ENCODE peak calls at places on chromosomes 7 and 10, in nine cellular contexts. B is stomach, J is endodermal cell, X is neural progenitor cell, S is transverse colon, V is aorta, P is HCT116, Z is brain microvascular endothelial cell, Y is RWPE1. W is an unnamed sample.

GRCh38 chr7:66095010-66095409 is 19.4 kb downstream of the ASL start:
- DNase-seq in B (no peak), J (no peak), X (no peak), S (no peak), V (no peak), P (no peak), Z (no peak), Y (no peak), W (no peak)

GRCh38 chr7:132061931-132062330 is 505.5 kb upstream of the PODXL start:
- DNase-seq in B (no peak), J (no peak), X (no peak), S (no peak), V (no peak), P (no peak), Z (no peak), Y (no peak), W (no peak)

GRCh38 chr10:72735288-72735926 is 43.5 kb downstream of the MCU start:
- DNase-seq in B (no peak), J (no peak), X (no peak), S (no peak), V (no peak), P (no peak), Z (no peak), Y (no peak), W (no peak)

GRCh38 chr7:2834748-2835441 is 9.2 kb downstream of the GNA12 start:
- DNase-seq in B (no peak), J (no peak), X (no peak), S (no peak), V (no peak), P (no peak), Z (no peak), Y (peak), W (no peak)

GRCh38 chr10:7874864-7875263 is 56.6 kb downstream of the TAF3 start:
- DNase-seq in B (no peak), J (no peak), X (no peak), S (no peak), V (no peak), P (no peak), Z (no peak), Y (no peak), W (no peak)

GRCh38 chr7:44185729-44186128 is 3.5 kb downstream of the GCK start:
- DNase-seq in B (no peak), J (no peak), X (no peak), S (no peak), V (no peak), P (no peak), Z (no peak), Y (no peak), W (no peak)

GRCh38 chr10:63583397-63583796 is 62.2 kb downstream of the REEP3 start:
- DNase-seq in B (no peak), J (no peak), X (no peak), S (no peak), V (no peak), P (no peak), Z (no peak), Y (no peak), W (no peak)

GRCh38 chr10:18164093-18164492 is 23.9 kb downstream of the CACNB2 start:
- DNase-seq in B (no peak), J (no peak), X (no peak), S (no peak), V (no peak), P (no peak), Z (peak), Y (no peak), W (no peak)

GRCh38 chr10:64173826-64174225 is 652.6 kb downstream of the REEP3 start:
- DNase-seq in B (no peak), J (no peak), X (no peak), S (no peak), V (no peak), P (no peak), Z (no peak), Y (no peak), W (no peak)

GRCh38 chr7:7102906-7103305 is 79.4 kb upstream of the C1GALT1 start:
- DNase-seq in B (no peak), J (no peak), X (no peak), S (no peak), V (no peak), P (no peak), Z (no peak), Y (no peak), W (peak)

GRCh38 chr10:98029149-98030092 is 1.0 kb downstream of the CRTAC1 start:
- DNase-seq in B (no peak), J (no peak), X (peak), S (no peak), V (no peak), P (no peak), Z (no peak), Y (no peak), W (peak)

GRCh38 chr7:114922652-114923402 is 933 bp downstream of the MDFIC start:
- DNase-seq in B (peak), J (peak), X (peak), S (peak), V (peak), P (no peak), Z (peak), Y (peak), W (peak)

GRCh38 chr10:78396754-78397153 is 363.1 kb downstream of the RPS24 start:
- DNase-seq in B (no peak), J (no peak), X (no peak), S (no peak), V (no peak), P (no peak), Z (no peak), Y (no peak), W (no peak)

GRCh38 chr10:112214335-112214941 is 30.9 kb upstream of the GPAM start:
- DNase-seq in B (no peak), J (no peak), X (no peak), S (no peak), V (no peak), P (no peak), Z (no peak), Y (no peak), W (no peak)

GRCh38 chr10:114893248-114893647 is 44.7 kb upstream of the TRUB1 start:
- DNase-seq in B (no peak), J (no peak), X (no peak), S (no peak), V (no peak), P (peak), Z (no peak), Y (peak), W (no peak)

GRCh38 chr10:10816453-10816852 is 201.2 kb upstream of the CELF2 start:
- DNase-seq in B (no peak), J (no peak), X (no peak), S (no peak), V (no peak), P (no peak), Z (no peak), Y (no peak), W (no peak)

GRCh38 chr10:10817609-10818008 is 200.1 kb upstream of the CELF2 start:
- DNase-seq in B (no peak), J (no peak), X (no peak), S (no peak), V (no peak), P (no peak), Z (no peak), Y (no peak), W (no peak)

GRCh38 chr10:10821926-10822325 is 195.7 kb upstream of the CELF2 start:
- DNase-seq in B (no peak), J (no peak), X (no peak), S (no peak), V (no peak), P (no peak), Z (no peak), Y (no peak), W (no peak)

GRCh38 chr10:10818082-10818481 is 199.6 kb upstream of the CELF2 start:
- DNase-seq in B (no peak), J (no peak), X (no peak), S (no peak), V (peak), P (no peak), Z (peak), Y (no peak), W (no peak)

DNA sequence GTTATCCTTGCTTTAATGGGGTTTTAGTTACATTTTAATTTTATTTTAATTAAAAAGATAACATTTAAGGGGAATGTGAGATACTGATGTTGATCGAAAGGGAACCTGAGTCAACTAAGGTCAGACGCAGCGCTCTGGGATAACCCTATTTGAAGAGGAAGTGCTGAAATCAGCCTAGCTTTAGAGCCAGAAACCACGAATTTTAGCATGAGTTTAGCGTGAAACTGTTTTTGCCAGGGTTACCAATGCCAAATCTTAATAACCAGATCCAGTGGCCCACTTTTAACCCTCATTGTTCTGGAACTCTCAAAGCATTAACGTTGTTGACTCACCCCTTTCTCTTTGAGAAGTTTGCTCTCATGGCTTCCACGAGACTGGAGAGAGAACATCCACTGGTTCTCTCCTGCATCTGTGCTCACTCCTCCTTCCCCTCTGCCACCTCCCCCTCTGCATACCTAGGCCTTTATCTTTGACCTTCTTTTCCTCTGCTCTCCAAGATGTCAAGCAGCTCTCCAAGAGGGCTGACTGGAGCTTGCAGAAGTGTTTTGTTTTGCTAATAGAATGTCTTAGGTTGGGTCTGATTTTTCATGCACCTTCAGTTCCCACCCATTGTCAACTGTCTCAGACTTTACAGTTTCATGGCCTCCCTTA is 198.3 kb upstream of the CELF2 start:
- DNase-seq in B (no peak), J (no peak), X (no peak), S (no peak), V (no peak), P (no peak), Z (no peak), Y (no peak), W (no peak)
- H3K27ac ChIP-seq in B (no peak), J (no peak), X (no peak), S (no peak), V (peak), P (no peak), Z (no peak), Y (no peak), W (no peak)

DNA sequence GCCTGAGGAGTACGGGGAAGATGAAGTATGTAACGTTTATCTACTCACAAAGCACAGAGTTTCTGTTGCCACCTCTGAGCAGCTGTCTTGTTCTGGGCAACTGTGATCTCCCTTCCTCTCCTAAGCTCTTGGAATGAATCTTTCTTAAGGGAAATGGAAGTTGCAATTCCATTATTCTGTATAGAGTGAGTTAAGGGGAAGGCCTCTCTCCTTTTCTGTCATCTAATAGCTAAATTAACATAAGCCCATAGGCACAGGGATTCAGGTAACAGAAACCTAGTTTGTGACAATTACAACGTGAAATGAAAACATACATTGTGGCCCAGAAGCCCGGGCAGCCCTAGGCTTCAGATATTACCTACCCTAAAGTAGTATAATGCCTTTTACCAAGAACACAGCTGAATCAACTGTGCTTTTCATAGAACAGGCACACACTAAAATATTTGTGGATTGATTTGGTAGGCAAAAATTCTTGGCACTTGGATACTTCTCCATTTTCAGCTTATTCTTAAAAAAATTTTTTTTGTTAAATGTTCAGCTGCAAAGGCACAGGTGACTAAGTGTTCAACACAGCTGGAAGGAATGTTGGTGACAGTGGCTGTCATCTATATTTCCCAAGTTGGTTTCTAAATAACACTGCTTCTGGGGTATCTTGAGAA is 3.8 kb upstream of the PDCD4 start:
- DNase-seq in B (no peak), J (no peak), X (no peak), S (no peak), V (no peak), P (no peak), Z (no peak), Y (no peak), W (no peak)
- H3K27ac ChIP-seq in B (peak), J (no peak), X (no peak), S (peak), V (peak), P (no peak), Z (no peak), Y (peak), W (peak)

GRCh38 chr7:37666026-37666780 is 17.4 kb upstream of the GPR141 start:
- DNase-seq in B (no peak), J (no peak), X (no peak), S (no peak), V (no peak), P (no peak), Z (no peak), Y (peak), W (no peak)
- H3K27ac ChIP-seq in B (no peak), J (no peak), X (no peak), S (no peak), V (no peak), P (no peak), Z (no peak), Y (no peak), W (no peak)

GRCh38 chr10:124341768-124342135 is 77.0 kb downstream of the OAT start:
- DNase-seq in B (no peak), J (peak), X (no peak), S (no peak), V (no peak), P (no peak), Z (no peak), Y (no peak), W (no peak)

GRCh38 chr10:124342136-124342820 is 76.4 kb downstream of the OAT start:
- DNase-seq in B (no peak), J (peak), X (no peak), S (no peak), V (no peak), P (no peak), Z (no peak), Y (no peak), W (no peak)

GRCh38 chr10:124338276-124338915 is 80.3 kb downstream of the OAT start:
- DNase-seq in B (peak), J (no peak), X (no peak), S (no peak), V (no peak), P (no peak), Z (no peak), Y (no peak), W (no peak)

GRCh38 chr10:124339119-124339807 is 79.5 kb downstream of the OAT start:
- DNase-seq in B (peak), J (peak), X (no peak), S (no peak), V (no peak), P (no peak), Z (no peak), Y (no peak), W (no peak)

GRCh38 chr10:124339951-124340760 is 78.6 kb downstream of the OAT start:
- DNase-seq in B (peak), J (peak), X (no peak), S (no peak), V (peak), P (no peak), Z (peak), Y (no peak), W (no peak)
- H3K27ac ChIP-seq in B (no peak), J (no peak), X (no peak), S (no peak), V (peak), P (no peak), Z (peak), Y (peak), W (no peak)

GRCh38 chr7:36036590-36036989 is 116.5 kb upstream of the EEPD1 start:
- DNase-seq in B (no peak), J (no peak), X (no peak), S (no peak), V (no peak), P (no peak), Z (no peak), Y (no peak), W (no peak)
- H3K27ac ChIP-seq in B (peak), J (no peak), X (no peak), S (peak), V (peak), P (no peak), Z (peak), Y (peak), W (peak)

DNA sequence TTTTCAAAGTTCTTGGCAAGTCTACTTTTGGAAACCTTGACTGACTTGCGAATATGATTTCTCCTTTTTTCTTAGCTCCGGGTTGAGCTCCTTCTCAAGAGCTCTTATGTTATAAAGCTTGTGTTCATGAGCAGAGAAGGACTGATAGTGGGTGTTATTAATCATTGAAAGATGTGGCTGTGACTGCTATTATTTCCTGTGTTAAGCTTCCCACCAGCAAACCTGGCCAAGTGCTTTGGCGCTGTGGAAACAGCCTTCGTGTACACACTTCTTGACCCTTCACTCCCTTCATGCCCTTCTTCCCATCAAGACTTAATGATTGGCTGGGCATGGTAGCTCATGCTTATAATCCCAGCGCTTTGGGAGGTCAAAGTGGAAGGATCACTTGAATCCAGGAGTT is 98.2 kb downstream of the KIAA1217 start:
- DNase-seq in B (no peak), J (no peak), X (no peak), S (no peak), V (no peak), P (no peak), Z (no peak), Y (no peak), W (no peak)
- H3K27ac ChIP-seq in B (no peak), J (peak), X (no peak), S (no peak), V (peak), P (no peak), Z (no peak), Y (no peak), W (no peak)

GRCh38 chr7:30996883-30997282 is 33.1 kb downstream of the GHRHR start:
- DNase-seq in B (no peak), J (no peak), X (no peak), S (no peak), V (no peak), P (no peak), Z (no peak), Y (no peak), W (peak)
- H3K27ac ChIP-seq in B (no peak), J (no peak), X (no peak), S (no peak), V (no peak), P (no peak), Z (no peak), Y (no peak), W (no peak)

GRCh38 chr10:94192333-94192732 is 170.4 kb downstream of the NOC3L start:
- DNase-seq in B (no peak), J (no peak), X (no peak), S (no peak), V (no peak), P (no peak), Z (no peak), Y (no peak), W (no peak)

GRCh38 chr10:94183666-94184264 is 179.0 kb downstream of the NOC3L start:
- DNase-seq in B (no peak), J (no peak), X (no peak), S (no peak), V (no peak), P (no peak), Z (peak), Y (peak), W (no peak)

DNA sequence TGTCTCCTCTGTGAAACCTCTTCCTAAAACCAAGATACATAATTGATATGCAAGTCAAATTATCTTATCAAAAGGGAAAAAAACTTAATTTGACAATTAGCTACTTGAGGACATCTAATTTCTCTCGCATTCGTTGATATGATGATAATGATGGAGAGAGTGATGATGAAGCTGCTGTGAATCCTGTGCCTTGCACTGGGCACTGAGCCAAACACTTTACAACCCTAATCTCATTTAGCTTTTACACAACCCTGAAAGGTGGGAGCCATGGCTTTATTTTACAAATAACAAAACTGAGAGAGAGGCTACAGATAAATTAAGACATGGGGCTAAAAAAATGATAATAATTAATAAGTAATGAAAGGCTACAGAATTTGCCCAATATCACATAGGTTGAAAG is 176.0 kb downstream of the NOC3L start:
- DNase-seq in B (no peak), J (no peak), X (no peak), S (no peak), V (no peak), P (no peak), Z (no peak), Y (no peak), W (no peak)
- H3K27ac ChIP-seq in B (no peak), J (no peak), X (no peak), S (no peak), V (no peak), P (no peak), Z (no peak), Y (no peak), W (no peak)

GRCh38 chr10:127081946-127082345 is 114.4 kb downstream of the INSYN2A start:
- DNase-seq in B (no peak), J (peak), X (no peak), S (no peak), V (no peak), P (no peak), Z (no peak), Y (no peak), W (no peak)
- H3K27ac ChIP-seq in B (no peak), J (no peak), X (no peak), S (no peak), V (no peak), P (no peak), Z (no peak), Y (no peak), W (no peak)